ENCODE peak calls at places on chromosomes 2 and 18, in ten cellular contexts. B, O, Z, Y, A, K, G, W, X and N are unnamed samples.

GRCh38 chr18:11310476-11311086 is 161.2 kb upstream of the PIEZO2 start:
- DNase-seq in B (peak), O (no peak), Z (peak), Y (peak), A (no peak), K (no peak), G (no peak), W (no peak), X (peak), N (no peak)

GRCh38 chr2:39584283-39584972 is 81.3 kb upstream of the TMEM178A start:
- DNase-seq in B (no peak), O (no peak), Z (no peak), Y (no peak), A (no peak), K (no peak), G (no peak), W (no peak), X (no peak), N (no peak)

GRCh38 chr2:236682651-236683422 is 113.2 kb downstream of the ACKR3 start:
- DNase-seq in B (no peak), O (no peak), Z (no peak), Y (no peak), A (no peak), K (no peak), G (no peak), W (no peak), X (no peak), N (peak)

GRCh38 chr2:110959233-110959632 is 161.5 kb upstream of the BCL2L11 start:
- DNase-seq in B (no peak), O (no peak), Z (no peak), Y (no peak), A (no peak), K (no peak), G (no peak), W (no peak), X (no peak), N (no peak)

GRCh38 chr2:85758361-85759256 is 4.8 kb downstream of the ATOH8 start:
- DNase-seq in B (no peak), O (peak), Z (no peak), Y (no peak), A (no peak), K (no peak), G (no peak), W (peak), X (no peak), N (no peak)

GRCh38 chr2:232400244-232401015 is 6.2 kb upstream of the ALPG start:
- DNase-seq in B (no peak), O (no peak), Z (no peak), Y (no peak), A (no peak), K (no peak), G (no peak), W (no peak), X (no peak), N (no peak)

GRCh38 chr2:20617892-20618467 is 32.9 kb downstream of the HS1BP3 start:
- DNase-seq in B (peak), O (peak), Z (peak), Y (no peak), A (peak), K (peak), G (no peak), W (peak), X (peak), N (peak)

GRCh38 chr2:31965094-31965493 is 45.7 kb downstream of the MEMO1 start:
- DNase-seq in B (no peak), O (no peak), Z (no peak), Y (no peak), A (no peak), K (no peak), G (no peak), W (no peak), X (no peak), N (no peak)

GRCh38 chr2:176852667-176853066 is 359.9 kb upstream of the HNRNPA3 start:
- DNase-seq in B (no peak), O (no peak), Z (peak), Y (peak), A (no peak), K (no peak), G (no peak), W (no peak), X (no peak), N (no peak)

GRCh38 chr2:14944562-14945346 is 312.2 kb downstream of the LRATD1 start:
- DNase-seq in B (no peak), O (no peak), Z (no peak), Y (peak), A (no peak), K (no peak), G (no peak), W (no peak), X (no peak), N (no peak)

GRCh38 chr2:17311771-17312511 is 206.3 kb downstream of the RAD51AP2 start:
- DNase-seq in B (no peak), O (no peak), Z (no peak), Y (no peak), A (no peak), K (no peak), G (no peak), W (no peak), X (no peak), N (no peak)

GRCh38 chr2:73979021-73979420 is 5.7 kb upstream of the TET3 start:
- DNase-seq in B (no peak), O (no peak), Z (no peak), Y (no peak), A (no peak), K (no peak), G (no peak), W (no peak), X (no peak), N (no peak)

GRCh38 chr2:35873921-35874320 is 481.7 kb upstream of the CRIM1 start:
- DNase-seq in B (no peak), O (no peak), Z (no peak), Y (no peak), A (no peak), K (no peak), G (no peak), W (no peak), X (no peak), N (no peak)

GRCh38 chr2:224584111-224584764 is 925 bp downstream of the CUL3 start:
- DNase-seq in B (peak), O (peak), Z (peak), Y (no peak), A (peak), K (peak), G (no peak), W (no peak), X (no peak), N (no peak)

GRCh38 chr2:16400127-16400623 is 265.5 kb downstream of the CYRIA start:
- DNase-seq in B (no peak), O (no peak), Z (peak), Y (no peak), A (no peak), K (no peak), G (no peak), W (no peak), X (no peak), N (no peak)

GRCh38 chr2:191158751-191159150 is 8.0 kb upstream of the STAT4 start:
- DNase-seq in B (no peak), O (no peak), Z (no peak), Y (no peak), A (no peak), K (no peak), G (no peak), W (no peak), X (no peak), N (no peak)

GRCh38 chr18:41599529-41599928 is 355.5 kb upstream of the PIK3C3 start:
- DNase-seq in B (no peak), O (no peak), Z (no peak), Y (no peak), A (no peak), K (no peak), G (no peak), W (no peak), X (no peak), N (no peak)

GRCh38 chr18:55275042-55275897 is 312.7 kb downstream of the TCF4 start:
- DNase-seq in B (peak), O (no peak), Z (no peak), Y (no peak), A (no peak), K (no peak), G (no peak), W (no peak), X (no peak), N (peak)

GRCh38 chr2:16948710-16949109 is 283.1 kb upstream of the CYRIA start:
- DNase-seq in B (no peak), O (no peak), Z (no peak), Y (no peak), A (no peak), K (no peak), G (no peak), W (no peak), X (no peak), N (no peak)

GRCh38 chr2:217672472-217672871 is 330.3 kb downstream of the TNS1 start:
- DNase-seq in B (no peak), O (no peak), Z (no peak), Y (no peak), A (no peak), K (no peak), G (no peak), W (no peak), X (no peak), N (no peak)

GRCh38 chr2:203463176-203463797 is 71.8 kb downstream of the RAPH1 start:
- DNase-seq in B (no peak), O (no peak), Z (no peak), Y (no peak), A (no peak), K (no peak), G (no peak), W (no peak), X (no peak), N (no peak)

GRCh38 chr2:182866461-182867369 is at the start of gene FRZB:
- DNase-seq in B (peak), O (peak), Z (peak), Y (peak), A (peak), K (peak), G (no peak), W (peak), X (peak), N (peak)

GRCh38 chr18:4233468-4233867 is 221.6 kb downstream of the DLGAP1 start:
- DNase-seq in B (no peak), O (no peak), Z (no peak), Y (no peak), A (no peak), K (no peak), G (no peak), W (no peak), X (no peak), N (no peak)

GRCh38 chr18:596288-596881 is 403 bp upstream of the CLUL1 start:
- DNase-seq in B (no peak), O (no peak), Z (no peak), Y (peak), A (no peak), K (peak), G (no peak), W (peak), X (peak), N (no peak)

GRCh38 chr2:168731550-168732128 is 70.8 kb upstream of the NOSTRIN start:
- DNase-seq in B (no peak), O (no peak), Z (no peak), Y (no peak), A (no peak), K (no peak), G (no peak), W (no peak), X (no peak), N (no peak)

GRCh38 chr2:206084870-206085741 is 868 bp downstream of the INO80D start:
- DNase-seq in B (peak), O (peak), Z (peak), Y (peak), A (peak), K (peak), G (no peak), W (peak), X (peak), N (peak)

GRCh38 chr2:165240927-165241326 is 1.7 kb downstream of the SCN2A start:
- DNase-seq in B (no peak), O (no peak), Z (no peak), Y (no peak), A (no peak), K (no peak), G (no peak), W (no peak), X (no peak), N (no peak)

GRCh38 chr18:76938619-76939018 is 116.3 kb downstream of the ZNF236 start:
- DNase-seq in B (no peak), O (no peak), Z (no peak), Y (no peak), A (no peak), K (no peak), G (no peak), W (no peak), X (no peak), N (no peak)

GRCh38 chr2:86309966-86310365 is 27.5 kb downstream of the REEP1 start:
- DNase-seq in B (no peak), O (no peak), Z (no peak), Y (no peak), A (no peak), K (no peak), G (no peak), W (no peak), X (no peak), N (no peak)

GRCh38 chr2:105455488-105455991 is 56.7 kb upstream of the FHL2 start:
- DNase-seq in B (peak), O (peak), Z (peak), Y (no peak), A (no peak), K (peak), G (no peak), W (no peak), X (no peak), N (no peak)
- TF ChIP-seq EP300 in B (peak), O (no peak), Z (no peak), Y (no peak), A (no peak), K (no peak), G (no peak), W (no peak), X (peak), N (no peak)

DNA sequence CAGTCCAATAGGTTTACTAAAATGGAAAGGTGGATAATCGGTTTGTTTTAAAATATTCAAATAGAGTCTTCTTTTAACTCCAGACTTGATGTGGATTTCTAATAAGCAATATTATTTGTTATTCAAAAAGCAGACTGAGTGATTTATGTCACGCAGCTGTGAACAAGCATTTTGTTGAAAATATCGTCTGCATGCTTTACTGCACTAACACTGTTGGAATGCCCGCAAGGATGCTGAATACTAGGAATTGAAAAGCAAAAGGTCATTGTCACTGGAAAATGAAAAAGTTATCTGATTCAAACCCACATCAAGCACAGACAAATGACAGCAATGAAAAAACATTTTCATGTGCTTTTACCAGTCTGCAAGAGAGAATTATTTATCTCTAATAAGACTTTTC is 31.1 kb downstream of the CHN1 start:
- DNase-seq in B (no peak), O (no peak), Z (no peak), Y (no peak), A (no peak), K (no peak), G (no peak), W (no peak), X (no peak), N (no peak)
- H3K27ac ChIP-seq in B (no peak), O (no peak), Z (no peak), Y (no peak), A (no peak), K (no peak), G (no peak), W (no peak), X (no peak), N (no peak)

DNA sequence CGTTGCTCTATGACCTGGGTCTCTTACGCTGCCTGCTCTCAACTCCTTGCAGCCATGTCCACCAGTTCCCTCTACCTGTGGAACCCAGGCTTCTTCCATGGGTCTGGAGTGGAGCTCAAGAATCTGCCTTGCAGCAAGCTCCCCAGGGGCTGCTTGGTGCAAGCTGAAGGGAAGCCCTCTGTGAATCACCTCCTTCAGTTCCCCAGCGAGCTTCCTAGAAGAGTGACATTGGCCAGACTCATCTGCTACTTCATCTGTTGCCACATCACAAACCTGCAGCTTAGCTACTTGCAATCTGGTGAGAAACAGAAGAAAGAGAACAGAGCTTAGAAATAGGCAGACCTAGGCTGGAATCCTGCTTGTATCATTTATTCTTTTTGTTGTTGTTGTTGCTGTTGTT is 9.8 kb upstream of the EFR3B start:
- DNase-seq in B (no peak), O (no peak), Z (no peak), Y (no peak), A (no peak), K (no peak), G (no peak), W (no peak), X (no peak), N (no peak)
- H3K4me3 ChIP-seq in B (no peak), O (no peak), Z (no peak), Y (no peak), A (no peak), K (no peak), G (no peak), W (no peak), X (no peak), N (no peak)

DNA sequence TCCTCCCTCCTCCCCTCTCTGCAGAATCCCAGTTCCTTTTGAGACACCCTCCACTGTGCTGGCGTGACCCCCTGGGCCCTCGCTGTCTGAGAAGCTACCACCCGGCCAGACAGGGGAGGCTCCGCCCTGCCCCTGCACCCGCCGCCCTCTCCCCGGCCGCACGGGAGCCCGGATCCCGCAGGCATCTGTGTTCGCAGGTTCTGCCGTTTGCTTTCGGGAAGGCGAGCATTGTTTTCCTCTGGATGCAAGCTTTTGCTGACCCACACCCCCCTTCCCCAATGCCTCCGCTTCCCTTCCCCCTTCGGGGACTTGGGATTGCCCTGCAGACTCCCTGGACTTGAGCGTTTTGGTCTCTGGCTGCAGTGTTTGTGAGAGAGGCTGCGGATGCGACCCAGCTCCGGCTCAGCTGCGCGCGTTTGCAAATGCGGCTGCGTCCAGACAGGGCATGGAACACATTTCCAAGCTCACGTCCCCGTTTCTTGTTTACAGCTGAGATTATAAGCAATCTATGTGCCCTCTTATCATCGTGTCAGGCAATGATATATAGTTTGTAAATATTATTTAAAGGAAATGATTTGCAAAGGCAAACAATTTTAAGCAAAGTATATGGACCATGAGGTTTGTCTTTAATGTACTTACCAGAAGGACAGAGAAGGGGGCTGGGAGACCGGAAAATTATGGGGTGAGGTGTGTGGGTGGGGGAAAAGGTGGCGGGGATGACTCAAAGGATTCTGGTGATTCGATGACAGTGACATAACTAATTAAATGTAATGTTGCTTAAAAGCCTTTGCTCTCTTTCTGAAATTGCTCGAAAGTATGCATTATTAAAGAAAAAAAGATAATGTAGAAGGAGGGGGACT is 631.8 kb downstream of the NYAP2 start:
- DNase-seq in B (peak), O (peak), Z (peak), Y (peak), A (peak), K (peak), G (no peak), W (peak), X (no peak), N (peak)
- TF ChIP-seq EP300 in B (peak), O (no peak), Z (no peak), Y (peak), A (no peak), K (no peak), G (no peak), W (no peak), X (no peak), N (no peak)